ENCODE peak calls at places on chromosomes 7 and 10, in four cellular contexts. D, L, A and Q are unnamed samples.

GRCh38 chr10:114265392-114266053 is 26.5 kb downstream of the VWA2 start:
- DNase-seq in D (no peak), L (no peak), A (no peak), Q (no peak)

GRCh38 chr10:4058514-4059029 is 273.6 kb upstream of the KLF6 start:
- DNase-seq in D (no peak), L (no peak), A (no peak), Q (no peak)

GRCh38 chr7:27160546-27161213 is 4.2 kb upstream of the HOXA7 start:
- DNase-seq in D (peak), L (peak), A (peak), Q (no peak)

GRCh38 chr10:44955408-44956070 is 4.1 kb upstream of the RASSF4 start:
- DNase-seq in D (no peak), L (no peak), A (no peak), Q (no peak)

GRCh38 chr7:151872531-151873401 is 4.1 kb downstream of the PRKAG2 start:
- DNase-seq in D (no peak), L (no peak), A (no peak), Q (no peak)

GRCh38 chr10:71920540-71921318 is 43.5 kb upstream of the CHST3 start:
- DNase-seq in D (no peak), L (peak), A (no peak), Q (no peak)

GRCh38 chr7:133846203-133846945 is 280.8 kb upstream of the LRGUK start:
- DNase-seq in D (peak), L (no peak), A (no peak), Q (no peak)

GRCh38 chr10:29326886-29327789 is 38.3 kb downstream of the LYZL1 start:
- DNase-seq in D (no peak), L (no peak), A (peak), Q (no peak)

GRCh38 chr7:106957766-106958165 is 86.7 kb upstream of the PRKAR2B start:
- DNase-seq in D (no peak), L (peak), A (no peak), Q (no peak)

GRCh38 chr7:73669316-73669715 is 1.7 kb downstream of the VPS37D start:
- DNase-seq in D (peak), L (no peak), A (no peak), Q (no peak)

GRCh38 chr10:74825033-74825370 is 1.4 kb upstream of the KAT6B start:
- DNase-seq in D (no peak), L (peak), A (no peak), Q (no peak)

GRCh38 chr10:87764072-87764934 is 53.7 kb downstream of the ATAD1 start:
- DNase-seq in D (no peak), L (no peak), A (no peak), Q (no peak)

GRCh38 chr10:87760195-87760905 is 57.7 kb downstream of the ATAD1 start:
- DNase-seq in D (no peak), L (no peak), A (no peak), Q (no peak)

GRCh38 chr10:87763086-87763861 is 54.8 kb downstream of the ATAD1 start:
- DNase-seq in D (no peak), L (no peak), A (peak), Q (no peak)

GRCh38 chr10:87761153-87761552 is 56.9 kb downstream of the ATAD1 start:
- DNase-seq in D (no peak), L (no peak), A (no peak), Q (no peak)

GRCh38 chr10:87761892-87762291 is 56.1 kb downstream of the ATAD1 start:
- DNase-seq in D (no peak), L (peak), A (peak), Q (peak)
- TF ChIP-seq POLR2AphosphoS5 in D (no peak), L (no peak), A (no peak), Q (no peak)

GRCh38 chr7:132469264-132469663 is 107.0 kb downstream of the PLXNA4 start:
- DNase-seq in D (no peak), L (no peak), A (no peak), Q (no peak)

GRCh38 chr7:132466367-132466766 is 109.9 kb downstream of the PLXNA4 start:
- DNase-seq in D (no peak), L (no peak), A (no peak), Q (no peak)

GRCh38 chr7:132465516-132465915 is 110.8 kb downstream of the PLXNA4 start:
- DNase-seq in D (no peak), L (no peak), A (no peak), Q (no peak)

GRCh38 chr7:132472463-132473120 is 103.7 kb downstream of the PLXNA4 start:
- DNase-seq in D (peak), L (no peak), A (no peak), Q (no peak)

GRCh38 chr7:132469681-132470080 is 106.6 kb downstream of the PLXNA4 start:
- DNase-seq in D (no peak), L (no peak), A (no peak), Q (no peak)
- TF ChIP-seq ELF1 in D (no peak), L (no peak), A (no peak), Q (no peak)

GRCh38 chr10:24790599-24790998 is 66.9 kb upstream of the ARHGAP21 start:
- DNase-seq in D (no peak), L (peak), A (no peak), Q (no peak)
- TF ChIP-seq REST in D (no peak), L (no peak), A (no peak), Q (no peak)

GRCh38 chr10:27360581-27361172 is 120.1 kb upstream of the ACBD5 start:
- DNase-seq in D (peak), L (peak), A (peak), Q (peak)
- TF ChIP-seq POLR2AphosphoS5 in D (no peak), L (no peak), A (no peak), Q (no peak)

DNA sequence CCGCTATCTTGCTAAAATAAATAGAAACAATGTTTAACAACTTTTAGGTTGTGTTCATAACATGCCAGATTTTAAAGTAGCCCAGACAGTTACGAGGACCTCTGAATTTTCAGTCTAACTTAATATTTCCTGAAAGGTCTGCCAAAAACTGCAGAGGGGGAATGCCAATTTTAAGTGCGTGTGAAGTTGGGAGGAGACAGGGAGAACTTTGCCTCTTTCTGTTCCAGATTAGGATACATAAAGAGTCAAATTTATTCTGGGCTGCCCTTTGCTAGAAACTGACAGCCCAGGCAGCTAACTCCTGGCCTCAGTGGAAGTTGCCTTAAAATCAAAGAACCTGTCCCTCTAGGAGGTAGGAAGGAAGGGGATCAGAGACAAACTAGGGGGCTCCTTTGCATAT is 52.3 kb upstream of the PIP4K2A start:
- DNase-seq in D (no peak), L (no peak), A (no peak), Q (no peak)
- TF ChIP-seq ELF1 in D (no peak), L (no peak), A (no peak), Q (no peak)

GRCh38 chr7:113118074-113118959 is at the start of gene SMIM30:
- DNase-seq in D (peak), L (peak), A (peak), Q (peak)
- TF ChIP-seq REST in D (peak), L (peak), A (no peak), Q (no peak)